ENCODE peak calls at places on chromosomes 6 and 20, in six cellular contexts. Y is AG04450; E is ovary; W is caudate nucleus; A is CD8-positive, alpha-beta T cell; O is HL-60. M is an unnamed sample.

GRCh38 chr6:15352884-15353283 is 107.0 kb downstream of the JARID2 start:
- DNase-seq in Y (no peak), E (no peak), W (no peak), A (no peak), O (no peak), M (no peak)

GRCh38 chr6:65091561-65091960 is 615.5 kb downstream of the EYS start:
- DNase-seq in Y (no peak), E (no peak), W (no peak), A (no peak), O (no peak), M (no peak)

GRCh38 chr20:47740225-47741184 is 44.8 kb downstream of the SULF2 start:
- DNase-seq in Y (no peak), E (no peak), W (no peak), A (no peak), O (peak), M (no peak)

GRCh38 chr6:30689985-30690384 is 799 bp downstream of the NRM start:
- DNase-seq in Y (no peak), E (no peak), W (no peak), A (no peak), O (no peak), M (no peak)

GRCh38 chr6:157982297-157982579 is 575 bp downstream of the SYNJ2 start:
- DNase-seq in Y (no peak), E (peak), W (peak), A (no peak), O (no peak), M (no peak)

GRCh38 chr6:37256692-37257319 is 766 bp upstream of the TBC1D22B start:
- DNase-seq in Y (no peak), E (no peak), W (no peak), A (no peak), O (no peak), M (no peak)

GRCh38 chr6:81731814-81732213 is 20.7 kb downstream of the TENT5A start:
- DNase-seq in Y (no peak), E (no peak), W (no peak), A (no peak), O (no peak), M (no peak)

GRCh38 chr20:44743080-44743701 is 2.5 kb upstream of the KCNK15 start:
- DNase-seq in Y (no peak), E (no peak), W (no peak), A (no peak), O (no peak), M (no peak)

GRCh38 chr6:93447874-93448273 is 28.5 kb upstream of the EPHA7 start:
- DNase-seq in Y (no peak), E (no peak), W (peak), A (no peak), O (no peak), M (no peak)

GRCh38 chr6:110897433-110897832 is 22.8 kb downstream of the AMD1 start:
- DNase-seq in Y (no peak), E (no peak), W (no peak), A (no peak), O (no peak), M (no peak)

GRCh38 chr6:140289186-140289585 is 914.7 kb upstream of the CITED2 start:
- DNase-seq in Y (no peak), E (no peak), W (no peak), A (no peak), O (no peak), M (no peak)

GRCh38 chr6:10314163-10314955 is 100.5 kb downstream of the TFAP2A start:
- DNase-seq in Y (no peak), E (no peak), W (no peak), A (no peak), O (no peak), M (no peak)

GRCh38 chr6:10315034-10315433 is 99.8 kb downstream of the TFAP2A start:
- DNase-seq in Y (no peak), E (no peak), W (no peak), A (no peak), O (no peak), M (no peak)

GRCh38 chr6:10313799-10314162 is 101.1 kb downstream of the TFAP2A start:
- DNase-seq in Y (no peak), E (no peak), W (no peak), A (no peak), O (no peak), M (no peak)

GRCh38 chr6:10315631-10316145 is 99.2 kb downstream of the TFAP2A start:
- DNase-seq in Y (no peak), E (no peak), W (no peak), A (no peak), O (no peak), M (no peak)

DNA sequence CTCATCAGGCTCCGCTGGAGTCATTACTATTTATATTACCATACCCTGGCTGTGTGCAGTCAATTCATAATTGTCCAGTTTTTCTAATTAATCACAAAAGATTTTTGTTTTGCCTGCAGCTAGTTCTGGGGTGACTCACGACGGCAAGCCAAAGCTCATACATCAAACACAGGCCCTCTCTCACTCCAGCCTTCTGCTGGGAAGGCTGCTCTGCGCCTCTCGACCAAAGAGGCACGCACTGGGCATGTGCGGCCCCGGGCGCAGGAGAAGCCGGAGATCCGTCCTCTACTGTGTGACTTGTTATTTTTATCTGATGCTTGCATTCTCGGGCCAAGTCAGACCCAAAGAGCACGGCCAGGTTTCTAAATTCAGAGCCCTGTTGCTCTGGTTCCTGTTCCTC is 98.5 kb downstream of the TFAP2A start:
- DNase-seq in Y (peak), E (no peak), W (peak), A (no peak), O (no peak), M (peak)
- H3K27ac ChIP-seq in Y (no peak), E (no peak), W (peak), A (no peak), O (no peak), M (peak)

DNA sequence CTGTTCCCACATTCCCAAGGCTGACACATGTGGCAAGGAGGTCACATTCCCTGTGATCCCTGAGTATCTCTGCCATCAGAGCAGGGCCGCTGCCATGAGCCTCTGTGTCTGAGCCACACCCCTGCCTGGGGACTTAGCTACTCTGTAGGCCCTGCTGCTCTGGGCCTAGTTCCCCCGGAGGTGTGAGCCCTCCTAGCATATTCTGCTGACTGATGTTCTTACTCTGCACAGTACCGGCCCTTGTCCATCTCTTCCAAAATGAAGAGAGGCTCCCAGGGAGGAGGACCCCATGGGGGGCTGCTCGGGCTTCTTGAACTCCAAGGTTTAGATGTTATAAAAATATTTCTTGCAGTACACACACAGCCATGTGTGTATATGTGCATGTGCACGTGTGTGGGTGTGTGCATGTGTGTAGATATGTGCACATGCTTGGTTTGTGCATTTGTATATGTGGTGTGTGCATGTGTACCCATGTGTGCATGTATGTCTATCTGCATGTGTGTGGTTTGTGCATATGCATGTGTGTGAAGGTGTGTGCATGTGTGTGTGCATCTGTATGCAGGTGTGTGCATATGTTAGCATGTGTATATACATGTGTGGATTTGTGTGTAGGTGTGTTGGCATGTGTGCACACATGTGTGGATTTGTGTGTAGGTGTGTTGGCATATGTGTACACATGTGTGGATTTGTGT is 101.2 kb downstream of the ERMARD start:
- DNase-seq in Y (no peak), E (no peak), W (no peak), A (no peak), O (no peak), M (no peak)
- H3K27ac ChIP-seq in Y (no peak), E (no peak), W (no peak), A (no peak), O (no peak), M (no peak)

DNA sequence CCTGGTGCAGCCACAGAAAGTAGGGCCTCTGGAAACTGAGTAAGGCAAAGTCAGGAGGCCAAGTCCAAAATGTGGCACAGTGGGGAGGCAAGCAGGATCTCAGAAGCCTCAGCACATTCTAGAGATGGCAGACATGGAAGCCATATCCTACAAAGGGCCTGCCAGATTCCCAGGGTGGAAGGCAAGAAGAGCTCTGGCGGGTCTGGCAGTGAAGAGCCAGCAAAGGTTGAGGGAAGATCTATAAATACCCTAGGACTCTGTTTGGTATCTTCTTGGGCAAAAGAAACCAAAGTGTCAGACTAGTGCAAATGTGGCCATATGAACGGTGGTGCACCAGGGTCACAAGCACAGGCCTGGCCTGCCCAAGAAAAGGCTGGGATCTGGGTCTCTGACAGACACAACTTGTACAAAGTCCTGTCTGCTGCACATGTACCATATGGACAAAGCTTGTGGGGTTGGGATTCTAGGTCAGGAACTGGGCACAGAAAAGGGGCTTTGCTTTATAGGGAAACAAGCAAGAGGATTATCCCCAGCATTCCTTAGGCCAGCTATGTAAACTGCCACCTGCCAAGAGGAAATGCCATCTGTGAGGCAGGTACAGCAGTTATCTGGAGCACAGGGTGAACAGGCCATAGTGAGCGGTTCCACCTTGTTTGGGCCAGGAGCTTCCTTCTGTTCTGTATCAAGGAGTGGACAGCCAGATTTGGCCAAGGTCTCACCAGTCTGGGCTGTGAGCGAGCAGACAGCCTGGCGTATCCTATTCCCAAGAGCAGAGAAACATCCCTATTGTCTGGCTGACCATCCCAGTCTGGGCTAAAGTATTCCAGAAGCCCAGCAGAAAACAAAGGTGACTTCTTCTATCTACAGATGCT is 36.3 kb upstream of the SLC4A11 start:
- DNase-seq in Y (no peak), E (no peak), W (no peak), A (no peak), O (no peak), M (no peak)
- H3K27ac ChIP-seq in Y (no peak), E (no peak), W (peak), A (no peak), O (no peak), M (no peak)

GRCh38 chr20:217266-217665 is 9.8 kb upstream of the DEFB129 start:
- DNase-seq in Y (no peak), E (no peak), W (no peak), A (no peak), O (no peak), M (no peak)
- H3K27ac ChIP-seq in Y (no peak), E (no peak), W (no peak), A (no peak), O (no peak), M (no peak)